ENCODE peak calls at places on chromosomes 1 and 21, in seven cellular contexts. M, C, Q, G, J, W and U are unnamed samples.

GRCh38 chr21:16608209-16608830 is 878.5 kb downstream of the USP25 start:
- DNase-seq in W (no peak), G (no peak), M (no peak), C (peak; percentile 1), J (no peak), Q (no peak), U (no peak)

GRCh38 chr21:35996217-35996616 is 64.1 kb downstream of the SETD4 start:
- DNase-seq in W (no peak), J (no peak), M (no peak), G (no peak), Q (no peak), C (no peak), U (no peak)

GRCh38 chr1:230632273-230632873 is 9.9 kb upstream of the COG2 start:
- DNase-seq in C (peak; percentile 63), M (peak; percentile 12), G (no peak), Q (peak; percentile 24), W (no peak), J (peak; percentile 36), U (no peak)

GRCh38 chr1:1217621-1218523 is 3.9 kb upstream of the TNFRSF4 start:
- DNase-seq in J (no peak), C (no peak), Q (no peak), G (no peak), M (no peak), W (no peak), U (no peak)

GRCh38 chr21:40404319-40404906 is 442.5 kb downstream of the DSCAM start:
- DNase-seq in G (no peak), C (no peak), M (no peak), Q (no peak), W (no peak), J (no peak), U (no peak)

GRCh38 chr1:46423574-46424240 is 29.6 kb downstream of the FAAH start:
- DNase-seq in G (no peak), W (no peak), C (no peak), J (no peak), Q (no peak), M (no peak), U (no peak)

GRCh38 chr1:100793661-100794060 is 74.1 kb downstream of the VCAM1 start:
- DNase-seq in C (no peak), J (no peak), W (no peak), G (no peak), M (no peak), Q (no peak), U (no peak)

GRCh38 chr1:20723537-20724363 is 5.9 kb upstream of the KIF17 start:
- DNase-seq in W (no peak), C (no peak), M (no peak), Q (no peak), G (no peak), J (peak; percentile 30), U (no peak)

GRCh38 chr1:235745448-235746136 is 96.0 kb upstream of the GNG4 start:
- DNase-seq in C (no peak), G (no peak), W (no peak), M (no peak), J (no peak), Q (no peak), U (no peak)

GRCh38 chr1:183278736-183279591 is 92.9 kb downstream of the LAMC2 start:
- DNase-seq in M (no peak), C (no peak), W (no peak), G (no peak), Q (no peak), J (no peak), U (no peak)

GRCh38 chr1:151716405-151716762 is 219 bp downstream of the CELF3 start:
- DNase-seq in J (no peak), G (no peak), M (no peak), C (no peak), W (no peak), Q (no peak), U (no peak)

GRCh38 chr21:39313042-39313456 is 383 bp downstream of the BRWD1 start:
- DNase-seq in M (peak; percentile 15), C (no peak), W (no peak), G (no peak), Q (peak; percentile 67), J (peak; percentile 58), U (peak; percentile 23)

GRCh38 chr1:220271706-220272046 is 577 bp downstream of the RAB3GAP2 start:
- DNase-seq in W (no peak), Q (peak; percentile 57), J (peak; percentile 42), C (no peak), M (no peak), G (no peak), U (no peak)

GRCh38 chr21:41966341-41966833 is 12.6 kb upstream of the C2CD2 start:
- DNase-seq in M (no peak), C (no peak), J (no peak), W (no peak), Q (no peak), G (peak; percentile 20), U (no peak)

GRCh38 chr1:30409476-30410152 is 313.8 kb downstream of the MATN1 start:
- DNase-seq in W (no peak), Q (no peak), C (no peak), M (no peak), G (peak; percentile 30), J (no peak), U (no peak)

GRCh38 chr1:218344814-218345672 is at the start of gene TGFB2:
- DNase-seq in Q (peak; percentile 55), M (no peak), J (no peak), W (no peak), G (no peak), C (no peak), U (no peak)

GRCh38 chr1:228887101-228887500 is 151.8 kb downstream of the RHOU start:
- DNase-seq in M (no peak), G (no peak), J (no peak), W (no peak), Q (no peak), C (no peak), U (no peak)

GRCh38 chr1:225470691-225471452 is 43.0 kb upstream of the LBR start:
- DNase-seq in M (no peak), J (no peak), C (no peak), W (no peak), Q (no peak), G (peak; percentile 41), U (no peak)

GRCh38 chr1:160767417-160768294 is 28.3 kb upstream of the LY9 start:
- DNase-seq in C (no peak), J (no peak), W (peak; percentile 60), Q (no peak), G (no peak), M (no peak), U (no peak)

GRCh38 chr1:160773088-160773487 is 22.9 kb upstream of the LY9 start:
- DNase-seq in Q (no peak), C (no peak), W (no peak), G (no peak), J (no peak), M (no peak), U (no peak)

GRCh38 chr1:160763993-160764392 is 24.9 kb downstream of the SLAMF7 start:
- DNase-seq in Q (no peak), C (no peak), J (no peak), M (no peak), W (no peak), G (no peak), U (no peak)

DNA sequence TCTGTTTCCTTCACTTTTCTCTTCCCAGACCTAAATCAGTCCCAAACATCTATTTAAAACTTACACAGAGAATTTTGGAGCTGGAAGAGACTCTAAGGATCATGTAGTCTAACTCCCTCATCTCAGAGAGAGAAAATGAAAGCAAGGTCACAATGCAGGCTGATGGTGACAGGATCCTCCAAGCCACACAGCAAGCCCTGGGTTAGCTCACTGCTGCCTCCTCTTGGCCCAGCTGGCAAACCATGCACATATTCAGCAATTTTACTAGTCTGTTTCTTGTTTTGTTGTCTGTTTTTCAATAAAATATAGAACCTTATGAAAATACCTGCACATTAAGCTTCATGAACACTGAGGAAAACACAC is 27.7 kb upstream of the LY9 start:
- DNase-seq in W (peak; percentile 84), J (no peak), M (no peak), G (peak; percentile 60), C (peak; percentile 29), Q (peak; percentile 49), U (peak; percentile 42)
- TF ChIP-seq TAF1 in W (no peak), J (no peak), M (no peak), G (no peak), C (no peak), Q (no peak), U (no peak)

GRCh38 chr1:172970186-172970585 is 80.6 kb downstream of the TNFSF18 start:
- DNase-seq in W (no peak), G (no peak), C (no peak), Q (no peak), M (no peak), J (no peak), U (no peak)
- TF ChIP-seq TAF1 in W (no peak), G (no peak), C (no peak), Q (no peak), M (no peak), J (no peak), U (no peak)

GRCh38 chr1:58966103-58966916 is 182.5 kb upstream of the JUN start:
- DNase-seq in M (no peak), W (no peak), C (no peak), G (no peak), J (no peak), Q (no peak), U (no peak)

GRCh38 chr1:58964880-58965279 is 181.0 kb upstream of the JUN start:
- DNase-seq in G (no peak), C (peak; percentile 51), J (no peak), Q (no peak), W (no peak), M (no peak), U (no peak)

GRCh38 chr1:58966917-58967733 is 183.3 kb upstream of the JUN start:
- DNase-seq in W (no peak), Q (no peak), M (no peak), C (no peak), G (no peak), J (no peak), U (no peak)

GRCh38 chr1:58968360-58968952 is 184.6 kb upstream of the JUN start:
- DNase-seq in Q (peak; percentile 56), W (peak; percentile 92), M (peak; percentile 18), C (no peak), J (peak; percentile 29), G (no peak), U (no peak)

DNA sequence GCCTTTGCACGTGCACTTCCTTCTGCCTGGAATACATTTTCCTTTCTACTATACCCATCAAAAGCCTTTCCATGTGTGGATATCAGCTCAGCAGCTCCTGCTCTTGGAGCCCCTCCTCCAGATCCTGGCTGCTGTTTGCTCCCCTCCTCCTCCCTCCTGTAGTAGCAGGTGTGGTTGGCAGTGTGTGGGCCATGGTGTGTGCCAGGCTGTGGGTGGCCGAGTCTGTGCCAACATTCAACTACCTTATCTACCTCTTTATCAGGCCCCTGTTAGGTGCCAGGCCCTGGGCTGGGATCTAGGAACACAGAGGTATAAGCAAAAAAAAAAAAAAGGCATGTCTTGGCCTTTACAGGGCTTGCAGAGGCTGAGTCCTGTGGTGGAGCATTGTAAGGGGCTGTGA is 180.6 kb upstream of the JUN start:
- DNase-seq in Q (no peak), J (no peak), G (no peak), C (no peak), M (no peak), W (no peak), U (no peak)
- TF ChIP-seq TAF1 in Q (no peak), J (no peak), G (no peak), C (no peak), M (no peak), W (no peak), U (no peak)

DNA sequence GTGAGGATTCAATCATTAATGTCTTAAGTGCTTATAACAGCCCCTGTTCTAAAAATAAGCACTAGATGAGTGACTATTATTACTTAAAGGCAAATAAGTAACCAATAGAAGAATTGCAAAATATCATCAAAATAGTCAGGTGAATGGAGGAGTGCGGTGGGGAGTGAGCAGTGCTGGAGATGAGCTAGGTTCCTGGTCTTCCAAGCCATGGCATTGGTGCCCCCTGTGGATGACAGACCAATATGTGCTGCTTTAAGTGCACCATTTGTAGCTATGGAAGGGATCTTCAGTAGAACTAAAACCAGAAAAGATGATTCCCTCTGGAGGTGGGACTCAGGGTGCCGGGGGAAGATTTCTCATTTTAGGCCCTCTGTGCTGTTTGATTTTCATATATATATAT is 46.1 kb upstream of the SLC30A1 start:
- DNase-seq in C (peak; percentile 76), Q (peak; percentile 63), M (no peak), W (no peak), J (peak; percentile 48), G (no peak), U (no peak)
- TF ChIP-seq TAF1 in C (no peak), Q (no peak), M (no peak), W (no peak), J (no peak), G (no peak), U (no peak)